ENCODE peak calls at places on chromosomes 3 and 15, in five cellular contexts. One of them, this sample, is unnamed.

GRCh38 chr3:14125193-14126016 is 553 bp downstream of the TMEM43 start:
- DNase-seq in breast epithelium: peak
- DNase-seq in PC-3: peak
- DNase-seq in spleen: no peak
- DNase-seq in fibroblast of mammary gland: peak
- DNase-seq in this sample: peak

GRCh38 chr15:80991446-80991845 is 1.8 kb upstream of the MESD start:
- DNase-seq in breast epithelium: no peak
- DNase-seq in PC-3: peak
- DNase-seq in spleen: no peak
- DNase-seq in fibroblast of mammary gland: peak
- DNase-seq in this sample: no peak

GRCh38 chr15:51104512-51104911 is 9.8 kb upstream of the TNFAIP8L3 start:
- DNase-seq in PC-3: no peak
- DNase-seq in spleen: no peak
- DNase-seq in fibroblast of mammary gland: peak
- DNase-seq in breast epithelium: no peak
- DNase-seq in this sample: no peak

GRCh38 chr3:8869613-8870012 is 93.7 kb downstream of the RAD18 start:
- DNase-seq in spleen: no peak
- DNase-seq in breast epithelium: no peak
- DNase-seq in PC-3: peak
- DNase-seq in fibroblast of mammary gland: peak
- DNase-seq in this sample: peak

GRCh38 chr3:12286927-12287726 is 1.7 kb upstream of the PPARG start:
- DNase-seq in breast epithelium: no peak
- DNase-seq in fibroblast of mammary gland: no peak
- DNase-seq in PC-3: peak
- DNase-seq in spleen: no peak
- DNase-seq in this sample: no peak

GRCh38 chr3:39528844-39529243 is 61.4 kb downstream of the MOBP start:
- DNase-seq in PC-3: no peak
- DNase-seq in fibroblast of mammary gland: no peak
- DNase-seq in breast epithelium: no peak
- DNase-seq in spleen: no peak
- DNase-seq in this sample: no peak

GRCh38 chr3:23607184-23607847 is 198.4 kb upstream of the UBE2E1 start:
- DNase-seq in fibroblast of mammary gland: no peak
- DNase-seq in spleen: no peak
- DNase-seq in breast epithelium: no peak
- DNase-seq in PC-3: no peak
- DNase-seq in this sample: no peak

GRCh38 chr3:13103416-13104058 is 30.3 kb upstream of the IQSEC1 start:
- DNase-seq in spleen: peak
- DNase-seq in PC-3: no peak
- DNase-seq in fibroblast of mammary gland: no peak
- DNase-seq in breast epithelium: no peak
- DNase-seq in this sample: no peak

GRCh38 chr15:99651023-99651807 is 82.0 kb downstream of the LYSMD4 start:
- DNase-seq in fibroblast of mammary gland: peak
- DNase-seq in spleen: no peak
- DNase-seq in breast epithelium: no peak
- DNase-seq in PC-3: peak
- DNase-seq in this sample: no peak

GRCh38 chr3:122415104-122415744 is 638 bp downstream of the WDR5B start:
- DNase-seq in PC-3: peak
- DNase-seq in spleen: no peak
- DNase-seq in breast epithelium: peak
- DNase-seq in fibroblast of mammary gland: peak
- DNase-seq in this sample: peak

GRCh38 chr15:98658831-98659699 is 10.7 kb downstream of the IGF1R start:
- DNase-seq in spleen: no peak
- DNase-seq in fibroblast of mammary gland: peak
- DNase-seq in PC-3: peak
- DNase-seq in breast epithelium: no peak
- DNase-seq in this sample: no peak

GRCh38 chr3:136787226-136787793 is 31.6 kb upstream of the SLC35G2 start:
- DNase-seq in spleen: no peak
- DNase-seq in breast epithelium: no peak
- DNase-seq in fibroblast of mammary gland: peak
- DNase-seq in PC-3: no peak
- DNase-seq in this sample: peak

GRCh38 chr3:151593923-151594322 is 133.1 kb upstream of the IGSF10 start:
- DNase-seq in PC-3: peak
- DNase-seq in breast epithelium: no peak
- DNase-seq in fibroblast of mammary gland: peak
- DNase-seq in spleen: no peak
- DNase-seq in this sample: no peak

GRCh38 chr15:94080416-94080815 is 150.9 kb upstream of the MCTP2 start:
- DNase-seq in fibroblast of mammary gland: peak
- DNase-seq in PC-3: peak
- DNase-seq in breast epithelium: no peak
- DNase-seq in spleen: no peak
- DNase-seq in this sample: peak

GRCh38 chr3:43692085-43692484 is 1.3 kb downstream of the ABHD5 start:
- DNase-seq in fibroblast of mammary gland: peak
- DNase-seq in PC-3: no peak
- DNase-seq in spleen: no peak
- DNase-seq in breast epithelium: no peak
- DNase-seq in this sample: no peak

GRCh38 chr3:131501949-131502348 is 822 bp downstream of the MRPL3 start:
- DNase-seq in breast epithelium: no peak
- DNase-seq in spleen: no peak
- DNase-seq in PC-3: peak
- DNase-seq in fibroblast of mammary gland: no peak
- DNase-seq in this sample: no peak

GRCh38 chr3:54733615-54734014 is 194.2 kb downstream of the LRTM1 start:
- DNase-seq in PC-3: no peak
- DNase-seq in breast epithelium: no peak
- DNase-seq in spleen: no peak
- DNase-seq in fibroblast of mammary gland: no peak
- DNase-seq in this sample: no peak

GRCh38 chr3:133862161-133862560 is 33.5 kb downstream of the RAB6B start:
- DNase-seq in PC-3: no peak
- DNase-seq in fibroblast of mammary gland: no peak
- DNase-seq in breast epithelium: no peak
- DNase-seq in spleen: no peak
- DNase-seq in this sample: no peak

GRCh38 chr3:12138044-12138443 is 20.7 kb downstream of the TIMP4 start:
- DNase-seq in fibroblast of mammary gland: peak
- DNase-seq in spleen: no peak
- DNase-seq in breast epithelium: no peak
- DNase-seq in PC-3: peak
- DNase-seq in this sample: no peak

GRCh38 chr3:179630753-179631451 is 21.9 kb upstream of the USP13 start:
- DNase-seq in fibroblast of mammary gland: no peak
- DNase-seq in breast epithelium: no peak
- DNase-seq in PC-3: no peak
- DNase-seq in spleen: no peak
- DNase-seq in this sample: no peak

GRCh38 chr15:97955529-97955928 is 5.0 kb upstream of the ARRDC4 start:
- DNase-seq in spleen: no peak
- DNase-seq in breast epithelium: no peak
- DNase-seq in fibroblast of mammary gland: no peak
- DNase-seq in PC-3: no peak
- DNase-seq in this sample: no peak

GRCh38 chr15:40421246-40422157 is 15.9 kb downstream of the IVD start:
- DNase-seq in breast epithelium: no peak
- DNase-seq in fibroblast of mammary gland: peak
- DNase-seq in spleen: peak
- DNase-seq in PC-3: peak
- DNase-seq in this sample: no peak

GRCh38 chr15:64878708-64879107 is 33.0 kb upstream of the ANKDD1A start:
- DNase-seq in breast epithelium: no peak
- DNase-seq in PC-3: no peak
- DNase-seq in spleen: peak
- DNase-seq in fibroblast of mammary gland: no peak
- DNase-seq in this sample: no peak

GRCh38 chr15:74226761-74227540 is 9.2 kb upstream of the CCDC33 start:
- DNase-seq in spleen: no peak
- DNase-seq in PC-3: no peak
- DNase-seq in fibroblast of mammary gland: no peak
- DNase-seq in breast epithelium: no peak
- DNase-seq in this sample: no peak

GRCh38 chr3:47057212-47057671 is 77.8 kb downstream of the NBEAL2 start:
- DNase-seq in spleen: no peak
- DNase-seq in breast epithelium: no peak
- DNase-seq in PC-3: no peak
- DNase-seq in fibroblast of mammary gland: peak
- DNase-seq in this sample: peak

GRCh38 chr15:85624241-85624855 is 170.4 kb downstream of the KLHL25 start:
- DNase-seq in PC-3: no peak
- DNase-seq in fibroblast of mammary gland: peak
- DNase-seq in breast epithelium: no peak
- DNase-seq in spleen: no peak
- DNase-seq in this sample: no peak

DNA sequence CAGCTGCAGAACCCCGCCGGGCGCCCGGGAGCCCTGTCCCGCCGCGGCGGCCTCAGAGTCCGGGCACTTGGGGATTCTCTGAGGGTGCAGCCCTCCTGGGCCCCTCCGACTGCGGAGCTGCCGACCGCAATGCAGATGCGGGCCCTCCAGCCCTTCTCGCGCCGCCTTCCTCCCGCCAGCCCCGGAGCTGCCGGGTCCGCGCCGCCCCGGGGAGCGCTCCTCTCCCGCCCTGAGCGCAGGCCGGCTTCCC is 320 bp upstream of the ACAN start:
- DNase-seq in spleen: no peak
- DNase-seq in breast epithelium: no peak
- DNase-seq in PC-3: no peak
- DNase-seq in fibroblast of mammary gland: no peak
- DNase-seq in this sample: no peak
- H3K4me3 ChIP-seq in spleen: peak
- H3K4me3 ChIP-seq in breast epithelium: no peak
- H3K4me3 ChIP-seq in PC-3: no peak
- H3K4me3 ChIP-seq in fibroblast of mammary gland: no peak
- H3K4me3 ChIP-seq in this sample: peak

GRCh38 chr3:79664444-79664843 is 103.4 kb downstream of the ROBO1 start:
- DNase-seq in PC-3: no peak
- DNase-seq in breast epithelium: no peak
- DNase-seq in spleen: no peak
- DNase-seq in fibroblast of mammary gland: no peak
- DNase-seq in this sample: no peak
- TF ChIP-seq CTCF in PC-3: no peak
- TF ChIP-seq CTCF in breast epithelium: no peak
- TF ChIP-seq CTCF in spleen: no peak
- TF ChIP-seq CTCF in fibroblast of mammary gland: no peak
- TF ChIP-seq CTCF in this sample: no peak

DNA sequence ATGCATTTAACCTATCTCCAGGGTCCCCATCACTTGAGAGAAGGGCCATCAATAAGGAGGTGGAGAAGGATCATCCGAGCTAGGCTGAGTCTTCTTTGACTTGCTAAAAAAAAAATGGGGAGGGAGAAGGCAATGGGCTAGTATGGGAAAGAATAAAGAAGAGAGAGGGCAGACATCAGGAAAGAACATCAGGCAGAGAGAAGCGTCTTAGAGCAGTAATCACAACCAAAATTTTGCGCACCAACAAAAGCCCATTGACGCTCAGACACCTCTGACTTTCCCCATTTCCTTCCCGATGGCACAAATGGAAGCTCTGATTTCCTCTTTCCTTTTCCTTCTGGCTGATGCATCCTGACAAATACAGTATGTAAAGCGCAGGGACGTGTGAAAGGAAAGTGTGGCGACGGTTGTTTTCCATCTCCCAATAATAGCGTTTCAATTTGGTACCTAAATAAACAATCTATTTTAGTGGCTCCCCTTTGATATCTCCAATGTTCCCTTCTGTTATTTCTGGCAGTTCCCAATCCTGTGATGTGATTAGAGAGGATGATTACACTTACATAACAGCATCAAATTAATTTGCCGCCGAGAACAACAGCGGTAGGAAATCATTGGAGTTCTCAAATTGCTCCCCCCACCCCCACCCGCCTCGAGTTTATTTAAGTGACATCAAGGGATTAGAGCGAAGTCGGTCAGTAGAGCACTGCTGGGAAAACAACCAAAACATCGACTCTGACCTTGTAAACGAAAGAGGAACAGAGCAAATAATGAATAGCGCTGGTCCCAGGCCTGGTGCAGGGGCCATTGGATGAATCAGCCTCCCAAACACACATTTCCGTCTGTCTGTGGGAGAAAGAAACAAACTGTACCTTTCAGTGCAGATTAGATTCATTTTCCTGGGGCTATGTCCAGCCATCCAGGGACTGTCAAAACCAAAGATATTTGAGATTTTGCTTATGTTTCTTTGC is 273.3 kb upstream of the ICE2 start:
- DNase-seq in breast epithelium: peak
- DNase-seq in PC-3: no peak
- DNase-seq in fibroblast of mammary gland: peak
- DNase-seq in spleen: no peak
- DNase-seq in this sample: peak
- H3K4me3 ChIP-seq in breast epithelium: peak
- H3K4me3 ChIP-seq in PC-3: no peak
- H3K4me3 ChIP-seq in fibroblast of mammary gland: no peak
- H3K4me3 ChIP-seq in spleen: no peak
- H3K4me3 ChIP-seq in this sample: no peak

GRCh38 chr3:83523470-83524073 is 1435.2 kb upstream of the CADM2 start:
- DNase-seq in spleen: no peak
- DNase-seq in PC-3: peak
- DNase-seq in fibroblast of mammary gland: peak
- DNase-seq in breast epithelium: no peak
- DNase-seq in this sample: peak
- TF ChIP-seq CTCF in spleen: no peak
- TF ChIP-seq CTCF in PC-3: peak
- TF ChIP-seq CTCF in fibroblast of mammary gland: peak
- TF ChIP-seq CTCF in breast epithelium: no peak
- TF ChIP-seq CTCF in this sample: peak

This sample was measured in astrocyte of the cerebellum.